ENCODE peak calls at places on chromosome 12, in nine cellular contexts. L, V, J, C, N, M, T, U and B are unnamed samples. For H3K4me1, the result is how much of the 10 kb centered on the place peaks cover.

GRCh38 chr12:119178544-119179334 is at the start of gene HSPB8:
- DNase-seq in L (peak), V (peak), J (peak), C (peak), N (peak), M (no peak), T (no peak), U (peak), B (peak)

GRCh38 chr12:57299514-57300016 is 48.6 kb upstream of the STAC3 start:
- DNase-seq in L (no peak), V (no peak), J (no peak), C (peak), N (peak), M (no peak), T (no peak), U (no peak), B (no peak)

GRCh38 chr12:93042684-93043083 is 113.6 kb upstream of the EEA1 start:
- DNase-seq in L (no peak), V (no peak), J (peak), C (no peak), N (no peak), M (no peak), T (no peak), U (no peak), B (no peak)

GRCh38 chr12:48977290-48978281 is 536 bp upstream of the WNT1 start:
- DNase-seq in L (no peak), V (peak), J (peak), C (no peak), N (no peak), M (peak), T (peak), U (peak), B (peak)

GRCh38 chr12:52413202-52413601 is 7.1 kb upstream of the KRT82 start:
- DNase-seq in L (no peak), V (no peak), J (no peak), C (no peak), N (no peak), M (no peak), T (no peak), U (no peak), B (no peak)

GRCh38 chr12:58395470-58395869 is 454.1 kb downstream of the ATP23 start:
- DNase-seq in L (peak), V (no peak), J (no peak), C (no peak), N (no peak), M (no peak), T (no peak), U (no peak), B (no peak)

GRCh38 chr12:100566887-100567637 is 6.4 kb upstream of the GAS2L3 start:
- DNase-seq in L (no peak), V (no peak), J (peak), C (no peak), N (no peak), M (no peak), T (no peak), U (no peak), B (no peak)

GRCh38 chr12:4518106-4518728 is 20.5 kb upstream of the RAD51AP1 start:
- DNase-seq in L (peak), V (no peak), J (no peak), C (no peak), N (no peak), M (no peak), T (no peak), U (no peak), B (no peak)

GRCh38 chr12:51403744-51404143 is 12.5 kb upstream of the GALNT6 start:
- DNase-seq in L (no peak), V (no peak), J (no peak), C (no peak), N (no peak), M (no peak), T (no peak), U (no peak), B (no peak)

GRCh38 chr12:4489551-4489950 is 43.9 kb upstream of the FGF6 start:
- DNase-seq in L (no peak), V (no peak), J (no peak), C (no peak), N (no peak), M (no peak), T (no peak), U (no peak), B (no peak)

GRCh38 chr12:30926243-30927209 is at the start of gene TSPAN11:
- DNase-seq in L (no peak), V (peak), J (no peak), C (peak), N (no peak), M (no peak), T (no peak), U (no peak), B (no peak)

GRCh38 chr12:39420043-39420442 is 22.9 kb downstream of the KIF21A start:
- DNase-seq in L (no peak), V (no peak), J (no peak), C (no peak), N (no peak), M (no peak), T (no peak), U (no peak), B (no peak)

GRCh38 chr12:56947633-56948535 is 9.5 kb downstream of the RDH16 start:
- DNase-seq in L (peak), V (no peak), J (no peak), C (no peak), N (no peak), M (peak), T (no peak), U (no peak), B (no peak)

GRCh38 chr12:49552014-49552413 is 13.2 kb downstream of the KCNH3 start:
- DNase-seq in L (no peak), V (peak), J (no peak), C (no peak), N (peak), M (no peak), T (no peak), U (no peak), B (no peak)

GRCh38 chr12:47556631-47557030 is 149.2 kb downstream of the RPAP3 start:
- DNase-seq in L (no peak), V (no peak), J (no peak), C (no peak), N (no peak), M (no peak), T (no peak), U (no peak), B (no peak)

GRCh38 chr12:116423053-116423452 is 136.1 kb upstream of the MAP1LC3B2 start:
- DNase-seq in L (no peak), V (no peak), J (no peak), C (peak), N (no peak), M (no peak), T (no peak), U (no peak), B (no peak)

GRCh38 chr12:116426391-116427136 is 132.6 kb upstream of the MAP1LC3B2 start:
- DNase-seq in L (peak), V (peak), J (no peak), C (peak), N (no peak), M (no peak), T (no peak), U (peak), B (no peak)

GRCh38 chr12:116421785-116422538 is 137.2 kb upstream of the MAP1LC3B2 start:
- DNase-seq in L (no peak), V (no peak), J (no peak), C (no peak), N (no peak), M (no peak), T (no peak), U (no peak), B (no peak)

GRCh38 chr12:116427200-116427932 is 131.8 kb upstream of the MAP1LC3B2 start:
- DNase-seq in L (peak), V (no peak), J (no peak), C (peak), N (no peak), M (no peak), T (no peak), U (no peak), B (no peak)

GRCh38 chr12:116425256-116426193 is 133.7 kb upstream of the MAP1LC3B2 start:
- DNase-seq in L (no peak), V (no peak), J (no peak), C (no peak), N (no peak), M (no peak), T (no peak), U (no peak), B (no peak)
- H3K4me1 ChIP-seq in L (half or more), V (under half), J (under half), C (under half), N (under half), M (under half), T (under half), U (under half), B (under half)

DNA sequence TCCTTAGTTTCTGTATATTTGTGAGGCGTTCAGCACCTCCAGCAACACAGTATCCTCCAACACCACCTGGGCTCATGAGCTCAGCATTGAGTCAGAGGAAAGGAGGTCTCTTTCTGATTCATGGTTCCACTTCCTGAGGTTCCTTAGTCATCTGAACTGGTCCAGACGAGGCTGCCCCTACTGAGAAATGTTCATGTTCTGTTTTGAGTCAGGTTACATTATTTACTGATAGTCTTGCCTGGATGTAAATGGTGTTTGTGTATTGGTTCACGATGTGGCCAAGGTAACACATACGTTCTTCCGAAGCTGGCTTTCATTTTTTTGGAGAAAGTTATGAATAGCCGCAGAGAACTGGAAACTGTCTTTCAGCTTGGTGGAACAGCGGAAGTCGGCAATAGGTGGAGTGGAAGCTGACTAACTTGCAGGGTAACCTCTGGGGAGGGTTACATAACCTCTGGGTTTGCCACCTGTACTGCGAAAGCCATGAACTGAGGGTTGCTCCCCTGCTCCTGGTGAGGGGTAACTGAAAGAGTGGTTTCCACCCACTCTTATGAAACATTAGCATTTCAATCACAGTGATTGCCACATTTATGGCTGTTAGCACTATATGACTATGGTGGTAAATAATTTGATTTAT is 42.2 kb upstream of the MANSC4 start:
- DNase-seq in L (peak), V (no peak), J (no peak), C (no peak), N (no peak), M (peak), T (peak), U (no peak), B (no peak)
- H3K4me3 ChIP-seq in L (no peak), V (no peak), J (no peak), C (no peak), N (no peak), M (peak), T (peak), U (no peak), B (no peak)

GRCh38 chr12:11840350-11840749 is 190.9 kb downstream of the ETV6 start:
- DNase-seq in L (no peak), V (no peak), J (peak), C (no peak), N (peak), M (no peak), T (no peak), U (no peak), B (no peak)
- H3K27ac ChIP-seq in L (no peak), V (no peak), J (peak), C (no peak), N (no peak), M (no peak), T (no peak), U (peak), B (peak)

DNA sequence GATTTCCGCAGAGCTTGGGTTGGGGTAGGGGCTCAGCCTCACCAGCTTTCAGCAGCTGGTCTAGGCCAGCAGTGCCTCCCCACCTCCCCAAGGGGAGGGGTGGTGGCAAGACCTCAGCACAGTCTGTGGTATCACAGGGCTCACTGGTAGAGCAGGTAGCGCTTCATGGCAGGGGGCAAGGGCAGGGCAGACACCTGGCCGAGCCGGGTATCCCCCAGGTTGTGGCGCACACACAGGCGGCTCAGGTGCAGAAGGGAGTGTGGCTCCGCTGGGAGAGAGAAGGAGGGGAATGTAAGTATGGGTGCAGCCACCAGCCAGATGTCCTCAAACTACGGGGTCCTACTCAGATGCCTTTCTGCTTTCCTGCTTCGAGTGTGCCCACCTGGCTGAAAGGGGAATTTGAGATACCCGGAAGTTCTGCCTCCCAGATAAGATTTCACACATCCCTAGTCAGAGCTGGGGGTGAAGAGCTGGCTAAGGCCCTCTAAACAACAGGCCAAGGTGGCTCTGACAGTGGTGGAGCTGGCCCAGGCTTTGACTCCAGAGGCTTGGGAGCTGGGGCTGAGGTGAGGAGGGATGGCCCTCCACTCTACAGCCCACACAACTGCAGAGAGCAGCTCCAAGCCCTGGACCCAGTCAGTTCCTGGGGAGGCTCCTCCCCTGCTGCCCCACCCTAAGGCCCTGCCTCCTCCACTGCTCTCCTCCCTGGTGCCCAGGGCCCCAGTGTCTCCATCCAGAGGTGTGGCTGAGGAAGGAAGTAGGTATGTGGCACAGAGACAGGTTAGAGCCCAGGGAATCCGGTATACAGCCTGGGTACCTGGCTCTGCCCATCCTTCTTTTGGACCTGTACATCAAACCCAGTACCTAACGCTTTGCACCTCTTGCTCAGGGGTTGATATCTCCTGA is 1.8 kb downstream of the SPSB2 start:
- DNase-seq in L (peak), V (no peak), J (peak), C (no peak), N (no peak), M (peak), T (no peak), U (no peak), B (peak)
- H3K4me1 ChIP-seq in L (half or more), V (under half), J (under half), C (under half), N (under half), M (half or more), T (under half), U (half or more), B (half or more)